ENCODE peak calls at places on chromosomes 4 and X, in six cellular contexts. Y is IMR-90, T is A673, C is H9, O is GM23248, R is HCT116. F is an unnamed sample. For H3K4me1, the result is how much of the 10 kb centered on the place peaks cover.

GRCh38 chrX:68658530-68658929 is 11.1 kb downstream of the STARD8 start:
- DNase-seq in Y (peak), T (no peak), C (no peak), O (no peak), R (no peak), F (peak)

GRCh38 chr4:72326692-72327632 is 242.1 kb downstream of the ADAMTS3 start:
- DNase-seq in Y (peak), T (peak), C (no peak), O (peak), R (peak), F (no peak)

GRCh38 chrX:34638116-34638515 is 19.0 kb downstream of the TMEM47 start:
- DNase-seq in Y (peak), T (peak), C (no peak), O (peak), R (no peak), F (no peak)

GRCh38 chrX:44039556-44039955 is 66.4 kb upstream of the NDP start:
- DNase-seq in Y (no peak), T (peak), C (no peak), O (no peak), R (no peak), F (no peak)

GRCh38 chr4:163473576-163473975 is at the start of gene TKTL2:
- DNase-seq in Y (no peak), T (no peak), C (no peak), O (no peak), R (no peak), F (no peak)

GRCh38 chr4:109303141-109303499 is 662 bp upstream of the COL25A1 start:
- DNase-seq in Y (no peak), T (peak), C (no peak), O (peak), R (no peak), F (peak)

GRCh38 chrX:16771483-16772398 is 14.5 kb upstream of the TXLNG start:
- DNase-seq in Y (peak), T (peak), C (peak), O (peak), R (peak), F (no peak)

GRCh38 chr4:80452055-80452454 is 116.5 kb downstream of the CFAP299 start:
- DNase-seq in Y (no peak), T (no peak), C (no peak), O (no peak), R (no peak), F (no peak)

GRCh38 chr4:84378983-84379382 is 120.1 kb downstream of the NKX6-1 start:
- DNase-seq in Y (no peak), T (peak), C (peak), O (no peak), R (no peak), F (no peak)

GRCh38 chr4:70943115-70943514 is 40.9 kb downstream of the MOB1B start:
- DNase-seq in Y (no peak), T (no peak), C (no peak), O (no peak), R (no peak), F (no peak)

GRCh38 chr4:62225972-62226371 is 1025.8 kb downstream of the ADGRL3 start:
- DNase-seq in Y (no peak), T (no peak), C (no peak), O (no peak), R (no peak), F (no peak)

GRCh38 chrX:103538728-103539127 is 19.4 kb upstream of the RAB40A start:
- DNase-seq in Y (peak), T (no peak), C (no peak), O (no peak), R (no peak), F (no peak)

GRCh38 chrX:63349307-63349706 is 1.8 kb downstream of the SPIN4 start:
- DNase-seq in Y (no peak), T (no peak), C (no peak), O (no peak), R (no peak), F (no peak)

GRCh38 chr4:87989765-87990164 is 14.3 kb downstream of the SPP1 start:
- DNase-seq in Y (no peak), T (no peak), C (no peak), O (no peak), R (no peak), F (no peak)
- H3K4me1 ChIP-seq in Y (under half), T (under half), C (under half), O (under half), R (under half), F (under half)

DNA sequence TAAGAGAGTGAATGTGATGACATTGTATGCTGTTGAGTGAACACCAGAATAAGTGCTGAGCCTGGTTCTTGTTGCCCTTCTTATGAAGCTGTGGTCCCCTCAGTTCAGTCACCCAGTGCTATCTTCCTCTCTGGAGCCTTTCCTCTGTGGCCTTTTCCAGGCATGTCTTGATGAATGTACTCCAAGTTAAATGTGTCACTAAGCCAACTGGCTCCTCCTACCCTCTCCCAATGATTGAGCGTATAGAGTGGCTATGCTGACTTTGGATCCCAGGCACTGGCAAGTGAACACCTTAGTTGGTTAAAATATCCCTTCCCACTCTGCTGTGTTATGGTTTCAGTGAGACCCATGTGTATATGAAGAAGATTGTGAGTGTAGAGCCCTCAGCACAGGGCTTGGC is 134.1 kb upstream of the MAMLD1 start:
- DNase-seq in Y (no peak), T (no peak), C (no peak), O (no peak), R (no peak), F (no peak)
- H3K4me1 ChIP-seq in Y (under half), T (under half), C (under half), O (under half), R (under half), F (under half)

GRCh38 chr4:118338518-118338917 is 14.3 kb downstream of the PRSS12 start:
- DNase-seq in Y (no peak), T (no peak), C (no peak), O (no peak), R (no peak), F (no peak)

GRCh38 chr4:118335774-118336173 is 17.0 kb downstream of the PRSS12 start:
- DNase-seq in Y (no peak), T (no peak), C (no peak), O (no peak), R (no peak), F (no peak)

GRCh38 chr4:118340109-118340508 is 12.7 kb downstream of the PRSS12 start:
- DNase-seq in Y (no peak), T (no peak), C (no peak), O (peak), R (no peak), F (no peak)

GRCh38 chr4:118337954-118338353 is 14.8 kb downstream of the PRSS12 start:
- DNase-seq in Y (peak), T (no peak), C (no peak), O (peak), R (no peak), F (no peak)

GRCh38 chr4:118338981-118339765 is 13.6 kb downstream of the PRSS12 start:
- DNase-seq in Y (peak), T (no peak), C (no peak), O (peak), R (no peak), F (no peak)
- H3K4me1 ChIP-seq in Y (under half), T (under half), C (under half), O (under half), R (under half), F (under half)

GRCh38 chrX:22742174-22742573 is 257.6 kb upstream of the DDX53 start:
- DNase-seq in Y (peak), T (peak), C (no peak), O (peak), R (no peak), F (no peak)
- H3K4me1 ChIP-seq in Y (under half), T (under half), C (under half), O (under half), R (under half), F (under half)

GRCh38 chrX:32455704-32456103 is 755.6 kb downstream of the DMD start:
- DNase-seq in Y (no peak), T (no peak), C (no peak), O (no peak), R (no peak), F (no peak)
- H3K4me1 ChIP-seq in Y (under half), T (under half), C (under half), O (under half), R (under half), F (under half)

DNA sequence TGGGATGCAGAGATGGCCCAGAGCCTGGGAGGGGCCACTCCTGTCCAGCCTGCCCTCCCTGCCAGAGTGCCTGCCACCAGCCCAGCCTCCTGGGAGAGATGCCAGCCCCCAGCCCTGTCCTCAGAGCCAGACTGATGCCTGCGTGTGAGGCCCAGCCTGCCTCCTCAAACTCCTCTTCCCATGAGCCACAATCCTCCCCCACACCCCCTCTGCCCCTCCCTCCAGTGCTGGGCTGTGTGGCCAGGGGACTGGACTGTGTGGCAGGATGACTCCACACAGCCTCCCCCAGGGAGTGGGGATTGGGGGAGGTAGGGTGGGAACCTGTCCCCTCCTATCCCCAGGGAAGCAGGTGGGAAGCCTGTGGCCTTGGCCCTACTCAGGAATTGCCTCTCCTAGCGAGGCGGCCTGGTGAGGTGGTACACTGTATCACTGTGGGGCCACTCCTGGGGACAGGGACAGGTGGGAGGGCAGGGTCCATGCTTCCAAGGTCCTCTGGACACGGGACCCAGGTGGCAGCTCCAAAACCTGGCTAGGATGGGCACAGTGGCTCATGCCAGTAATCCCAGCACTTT is 4.3 kb upstream of the SH3BP2 start:
- DNase-seq in Y (peak), T (no peak), C (peak), O (peak), R (no peak), F (peak)
- H3K4me1 ChIP-seq in Y (under half), T (under half), C (under half), O (under half), R (under half), F (half or more)

DNA sequence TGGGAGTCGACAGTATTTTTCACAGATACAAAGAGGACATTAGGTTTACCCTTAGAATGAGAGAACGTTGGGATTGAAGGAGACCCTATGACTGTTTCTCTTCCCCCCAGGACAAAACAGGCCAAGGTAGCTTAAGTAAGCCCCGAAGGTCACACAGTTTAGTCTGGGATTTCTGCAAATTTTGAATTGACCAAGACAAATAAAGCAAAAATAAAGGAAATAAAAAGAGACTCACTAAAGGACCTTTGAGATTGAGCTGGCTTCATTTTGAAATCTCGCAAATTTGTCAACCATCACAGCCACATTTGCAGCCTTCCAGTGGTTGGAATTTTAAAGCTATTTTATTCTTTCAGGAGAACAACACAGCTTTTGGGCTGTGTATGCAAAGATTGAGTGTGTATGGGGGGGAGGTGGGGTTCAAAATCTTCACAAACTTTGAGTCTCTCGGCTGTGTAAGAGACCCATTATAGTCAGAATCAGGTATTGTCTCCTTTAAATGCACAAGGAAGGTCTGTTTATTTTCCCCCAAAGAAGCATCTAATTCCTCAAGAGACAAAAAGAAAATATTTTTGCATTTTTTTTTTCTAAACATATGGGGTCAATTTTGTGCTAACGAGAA is 4.2 kb downstream of the TMSB4X start:
- DNase-seq in Y (no peak), T (no peak), C (no peak), O (peak), R (no peak), F (no peak)
- H3K4me1 ChIP-seq in Y (under half), T (under half), C (under half), O (under half), R (under half), F (under half)

GRCh38 chr4:22389240-22389871 is 126.5 kb downstream of the ADGRA3 start:
- DNase-seq in Y (peak), T (peak), C (peak), O (peak), R (peak), F (peak)

GRCh38 chr4:22385615-22386014 is 130.3 kb downstream of the ADGRA3 start:
- DNase-seq in Y (peak), T (no peak), C (no peak), O (peak), R (peak), F (no peak)

DNA sequence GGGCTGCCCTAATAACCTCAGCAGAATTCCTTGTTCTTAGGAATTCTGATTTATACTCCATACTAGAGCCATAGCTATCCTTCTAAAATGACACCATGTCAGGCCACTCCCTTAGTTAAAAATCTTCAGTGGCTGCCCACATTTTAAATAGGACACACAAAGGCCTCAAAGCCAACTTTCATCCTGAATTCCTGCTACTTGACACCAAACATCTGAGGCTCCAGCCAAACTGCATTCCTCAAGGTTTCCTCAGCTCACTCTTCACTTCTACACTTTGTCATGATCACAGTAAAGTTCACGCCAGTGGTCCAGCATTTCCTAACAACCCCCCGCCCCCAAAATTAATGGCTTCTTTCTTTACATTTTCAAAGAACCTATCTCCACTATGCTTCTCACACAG is 124.3 kb downstream of the ADGRA3 start:
- DNase-seq in Y (peak), T (no peak), C (no peak), O (peak), R (no peak), F (no peak)
- H3K4me1 ChIP-seq in Y (under half), T (under half), C (under half), O (under half), R (under half), F (under half)

DNA sequence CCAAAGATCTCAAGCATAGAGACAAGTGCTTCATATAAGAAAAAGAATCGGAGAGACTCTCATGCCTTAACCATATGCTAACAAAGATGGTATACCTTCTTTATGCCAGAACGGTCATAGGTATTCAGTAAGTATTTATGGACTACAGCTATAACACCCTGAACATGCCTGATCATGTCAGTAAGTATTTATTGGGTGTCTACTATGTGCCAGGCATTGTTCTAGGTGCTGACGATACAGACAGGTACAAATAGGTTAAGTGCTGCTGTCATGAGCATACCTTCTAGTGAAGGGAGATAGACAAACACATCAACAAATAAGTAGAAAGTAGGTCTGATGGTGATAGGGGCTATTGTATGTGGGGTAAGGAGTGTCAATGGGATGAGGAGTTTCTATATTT is 9.5 kb upstream of the MID1 start:
- DNase-seq in Y (no peak), T (no peak), C (no peak), O (no peak), R (no peak), F (no peak)
- H3K4me1 ChIP-seq in Y (under half), T (under half), C (under half), O (under half), R (half or more), F (under half)